ENCODE peak calls at places on chromosomes 3 and 15, in six cellular contexts. D, H, L, C, F and O are unnamed samples.

GRCh38 chr3:48042071-48042760 is 26.0 kb upstream of the MAP4 start:
- DNase-seq in D (no peak), F (no peak), C (peak), H (peak), L (no peak), O (no peak)

GRCh38 chr3:115680802-115681345 is 57.6 kb downstream of the GAP43 start:
- DNase-seq in L (no peak), F (no peak), H (no peak), D (no peak), C (no peak), O (no peak)

GRCh38 chr15:60399931-60400330 is 2.1 kb upstream of the ANXA2 start:
- DNase-seq in C (peak), H (peak), L (no peak), D (no peak), F (no peak), O (peak)

GRCh38 chr3:37255990-37256308 is 81.6 kb upstream of the LRRFIP2 start:
- DNase-seq in L (no peak), H (no peak), C (no peak), D (no peak), F (no peak), O (no peak)

GRCh38 chr3:57128863-57129602 is 36.1 kb downstream of the IL17RD start:
- DNase-seq in F (no peak), C (no peak), H (no peak), L (no peak), D (no peak), O (peak)

GRCh38 chr3:107629556-107629955 is 106.8 kb downstream of the BBX start:
- DNase-seq in C (no peak), L (no peak), D (no peak), H (peak), F (no peak), O (peak)

GRCh38 chr15:63599401-63600000 is 2.3 kb downstream of the FBXL22 start:
- DNase-seq in L (peak), F (peak), D (no peak), C (no peak), H (no peak), O (peak)

GRCh38 chr3:178707632-178708031 is 171.4 kb downstream of the KCNMB2 start:
- DNase-seq in C (no peak), D (no peak), L (no peak), F (no peak), H (peak), O (no peak)

GRCh38 chr3:12719984-12720656 is 38.9 kb downstream of the TMEM40 start:
- DNase-seq in C (peak), L (peak), D (peak), F (peak), H (peak), O (peak)

GRCh38 chr15:100667405-100668320 is 65.3 kb downstream of the ASB7 start:
- DNase-seq in D (no peak), L (no peak), H (peak), F (no peak), C (no peak), O (peak)

GRCh38 chr3:138569090-138569489 is 25.0 kb downstream of the CEP70 start:
- DNase-seq in H (peak), L (no peak), C (no peak), D (no peak), F (no peak), O (no peak)

GRCh38 chr15:33551860-33552259 is 241.1 kb downstream of the RYR3 start:
- DNase-seq in L (no peak), H (no peak), C (no peak), D (no peak), F (no peak), O (no peak)

GRCh38 chr3:64251019-64251418 is 25.8 kb upstream of the PRICKLE2 start:
- DNase-seq in F (no peak), L (no peak), C (no peak), H (no peak), D (no peak), O (no peak)

GRCh38 chr3:180189310-180189648 is 152.5 kb upstream of the PEX5L start:
- DNase-seq in H (no peak), F (no peak), C (no peak), L (no peak), D (no peak), O (no peak)

GRCh38 chr3:180184806-180185205 is 148.1 kb upstream of the PEX5L start:
- DNase-seq in F (no peak), H (no peak), D (no peak), L (no peak), C (no peak), O (no peak)

GRCh38 chr3:180183346-180183745 is 146.6 kb upstream of the PEX5L start:
- DNase-seq in C (no peak), D (no peak), H (no peak), L (no peak), F (no peak), O (no peak)

DNA sequence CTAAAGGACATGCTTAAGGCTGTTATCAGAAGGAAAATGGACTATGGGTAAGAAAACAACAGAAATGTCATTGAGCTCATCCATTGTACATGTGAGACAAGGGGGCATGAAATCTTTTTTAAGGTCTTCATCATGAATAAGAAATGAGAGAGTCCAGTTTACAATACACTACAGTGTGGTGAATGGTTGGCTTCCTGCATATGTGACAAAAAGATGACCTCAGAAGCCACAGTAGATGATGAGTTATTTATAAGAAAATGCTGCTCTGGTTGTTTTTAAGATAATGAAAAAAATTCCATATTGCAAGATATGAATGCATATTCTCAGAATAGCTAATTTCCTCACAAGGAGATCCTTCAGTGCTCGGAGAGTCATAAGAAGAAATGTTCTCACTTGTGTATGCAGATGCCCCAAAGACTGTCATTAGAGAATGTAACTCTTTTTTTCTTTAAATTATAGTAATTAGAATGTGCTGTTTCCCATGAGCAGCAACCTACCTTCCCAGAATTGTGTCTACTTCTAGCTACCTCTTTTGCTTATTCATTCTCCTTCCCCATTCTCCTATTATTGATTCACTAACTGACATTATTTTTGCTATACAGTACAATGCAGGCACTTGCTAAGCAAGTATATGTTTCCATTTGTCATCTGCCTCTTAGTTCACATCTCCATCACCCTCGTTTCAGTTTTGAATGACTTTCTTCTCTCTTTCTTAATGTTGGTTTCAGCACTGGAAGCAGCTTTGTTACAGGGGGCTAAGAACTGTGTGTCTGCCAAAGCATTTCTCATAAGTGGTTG is 152.0 kb upstream of the PEX5L start:
- DNase-seq in L (no peak), F (no peak), D (no peak), C (no peak), H (no peak), O (no peak)
- H3K14ac ChIP-seq in L (no peak), F (no peak), D (no peak), C (no peak), H (no peak), O (no peak)

GRCh38 chr15:96049766-96050165 is 280.7 kb upstream of the NR2F2 start:
- DNase-seq in D (no peak), C (no peak), L (no peak), H (no peak), F (no peak), O (no peak)

GRCh38 chr15:96046620-96047240 is 283.8 kb upstream of the NR2F2 start:
- DNase-seq in F (no peak), C (no peak), H (no peak), L (no peak), D (no peak), O (no peak)

GRCh38 chr15:96043586-96044171 is 286.8 kb upstream of the NR2F2 start:
- DNase-seq in H (no peak), L (no peak), D (no peak), F (no peak), C (no peak), O (no peak)

GRCh38 chr15:96049323-96049722 is 281.2 kb upstream of the NR2F2 start:
- DNase-seq in H (no peak), D (no peak), L (no peak), F (no peak), C (no peak), O (no peak)

GRCh38 chr15:96047255-96047931 is 283.1 kb upstream of the NR2F2 start:
- DNase-seq in C (peak), H (peak), F (no peak), D (no peak), L (no peak), O (peak)
- H3K14ac ChIP-seq in C (no peak), H (peak), F (no peak), D (no peak), L (no peak), O (no peak)

DNA sequence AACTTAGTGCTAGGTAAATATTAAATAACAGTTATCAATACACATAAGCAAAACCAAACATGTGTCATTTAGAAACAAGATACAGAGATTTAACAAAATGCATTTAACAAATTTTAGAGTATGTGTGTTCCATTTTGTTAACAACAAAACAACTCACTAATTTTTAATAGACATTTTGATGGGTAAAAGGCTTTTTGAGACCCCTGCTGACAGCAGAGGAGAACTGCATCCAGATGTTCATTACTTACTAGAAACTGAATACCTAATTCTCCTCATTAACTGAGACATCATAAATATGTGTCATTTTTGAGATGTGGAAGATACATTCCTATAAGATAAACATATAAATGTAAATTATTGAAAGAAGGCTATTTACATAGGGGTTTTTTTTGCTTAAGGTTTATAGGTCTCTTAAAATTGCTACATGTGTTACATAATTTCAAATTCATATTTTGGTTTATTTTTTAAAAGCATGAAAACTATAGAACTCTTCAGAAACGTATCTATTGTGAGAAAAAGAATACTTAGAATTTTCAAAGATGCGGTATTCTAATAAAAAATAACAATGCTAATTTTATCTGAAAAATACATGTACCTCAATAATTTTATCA is 1009.8 kb downstream of the TUSC7 start:
- DNase-seq in H (peak), C (no peak), L (no peak), D (no peak), F (no peak), O (peak)
- H3K14ac ChIP-seq in H (no peak), C (no peak), L (no peak), D (no peak), F (no peak), O (no peak)

DNA sequence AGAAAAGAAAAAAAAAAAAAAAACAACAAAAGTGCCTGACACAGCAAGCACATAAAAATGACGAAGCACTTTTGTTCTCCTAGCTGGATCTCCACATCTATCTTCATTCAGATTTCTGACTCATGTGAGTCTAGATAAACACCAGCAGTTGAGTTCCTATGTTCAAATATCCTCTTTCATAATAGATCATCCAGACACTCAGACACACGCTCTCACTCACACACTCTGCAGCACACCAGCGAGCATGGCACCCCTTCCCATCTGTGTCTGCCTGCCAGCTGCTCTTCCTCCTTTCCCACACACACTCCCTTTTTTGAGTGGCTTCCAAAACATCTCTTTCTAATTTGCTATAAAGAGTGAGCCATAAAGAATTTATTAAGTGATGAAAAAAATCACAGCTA is 19.8 kb upstream of the CELF6 start:
- DNase-seq in F (no peak), D (no peak), H (peak), C (no peak), L (no peak), O (peak)
- H3K14ac ChIP-seq in F (no peak), D (no peak), H (no peak), C (no peak), L (no peak), O (no peak)

GRCh38 chr3:171939578-171939977 is 96.4 kb downstream of the TMEM212 start:
- DNase-seq in F (no peak), L (no peak), C (no peak), D (no peak), H (no peak), O (no peak)
- H3K14ac ChIP-seq in F (no peak), L (no peak), C (no peak), D (no peak), H (no peak), O (no peak)